ENCODE peak calls at places on chromosomes 2 and 18, in six cellular contexts. W, Z, U, T, I and K are unnamed samples.

GRCh38 chr2:101696272-101697123 is 1.0 kb upstream of the MAP4K4 start:
- DNase-seq in T (no peak), Z (no peak), I (no peak), U (peak), W (no peak), K (no peak)

GRCh38 chr2:203867561-203868200 is at the start of gene CTLA4:
- DNase-seq in T (no peak), W (no peak), I (no peak), Z (no peak), U (no peak), K (no peak)

GRCh38 chr2:181904022-181904632 is 12.6 kb downstream of the ITPRID2 start:
- DNase-seq in W (no peak), Z (no peak), I (no peak), T (no peak), U (no peak), K (peak)

GRCh38 chr18:48819276-48819675 is 131.5 kb downstream of the SMAD7 start:
- DNase-seq in W (no peak), U (no peak), I (no peak), T (peak), Z (no peak), K (no peak)

GRCh38 chr2:63581266-63581961 is 6.9 kb downstream of the WDPCP start:
- DNase-seq in T (no peak), I (no peak), U (no peak), W (no peak), Z (no peak), K (no peak)

GRCh38 chr18:35024965-35025364 is 16.2 kb upstream of the MAPRE2 start:
- DNase-seq in T (no peak), I (no peak), U (no peak), Z (no peak), W (no peak), K (no peak)

GRCh38 chr2:23757686-23758433 is 169.1 kb downstream of the ATAD2B start:
- DNase-seq in I (no peak), T (no peak), W (no peak), U (peak), Z (peak), K (no peak)

GRCh38 chr2:42673989-42674564 is 89.9 kb downstream of the OXER1 start:
- DNase-seq in I (no peak), U (no peak), Z (no peak), W (no peak), T (no peak), K (no peak)

GRCh38 chr2:128773641-128774319 is 455.1 kb upstream of the HS6ST1 start:
- DNase-seq in U (no peak), I (no peak), W (no peak), T (no peak), Z (no peak), K (no peak)

GRCh38 chr2:231648579-231649174 is 56.0 kb downstream of the TEX44 start:
- DNase-seq in Z (no peak), W (peak), U (peak), T (peak), I (peak), K (peak)

GRCh38 chr2:603869-604268 is 73.3 kb downstream of the TMEM18 start:
- DNase-seq in W (no peak), U (no peak), T (peak), Z (no peak), I (no peak), K (no peak)

GRCh38 chr2:150140777-150141176 is 346.7 kb downstream of the RND3 start:
- DNase-seq in U (no peak), Z (no peak), T (no peak), I (no peak), W (no peak), K (no peak)

GRCh38 chr2:225041210-225041870 is 928 bp downstream of the DOCK10 start:
- DNase-seq in Z (peak), T (peak), U (peak), I (peak), W (peak), K (peak)

GRCh38 chr2:177740718-177741117 is 331.9 kb downstream of the PDE11A start:
- DNase-seq in U (no peak), Z (no peak), W (no peak), I (no peak), T (no peak), K (no peak)

GRCh38 chr2:23092831-23093230 is 292.1 kb upstream of the KLHL29 start:
- DNase-seq in U (no peak), Z (peak), T (no peak), W (no peak), I (no peak), K (peak)

GRCh38 chr2:171531291-171531690 is 9.0 kb downstream of the CYBRD1 start:
- DNase-seq in W (no peak), Z (no peak), U (no peak), I (no peak), T (no peak), K (no peak)

GRCh38 chr2:217868911-217869334 is 133.9 kb downstream of the TNS1 start:
- DNase-seq in I (no peak), T (no peak), U (no peak), W (no peak), Z (no peak), K (no peak)

GRCh38 chr18:27583021-27583420 is 397.9 kb upstream of the CHST9 start:
- DNase-seq in I (no peak), W (no peak), U (no peak), Z (peak), T (no peak), K (no peak)

GRCh38 chr2:152950125-152950524 is 231.7 kb downstream of the ARL6IP6 start:
- DNase-seq in T (peak), W (no peak), Z (peak), U (peak), I (no peak), K (peak)

GRCh38 chr2:238370482-238371372 is 50.4 kb downstream of the TRAF3IP1 start:
- DNase-seq in I (peak), W (peak), Z (no peak), U (peak), T (peak), K (peak)

GRCh38 chr18:53305471-53305870 is 919.0 kb downstream of the MBD2 start:
- DNase-seq in T (no peak), W (no peak), I (no peak), Z (no peak), U (no peak), K (no peak)

GRCh38 chr2:237876056-237876439 is 16.6 kb downstream of the RAMP1 start:
- DNase-seq in U (no peak), I (no peak), W (no peak), Z (no peak), T (peak), K (no peak)

GRCh38 chr2:231133365-231134114 is 8.7 kb upstream of the HTR2B start:
- DNase-seq in T (no peak), Z (no peak), W (no peak), U (no peak), I (no peak), K (no peak)

GRCh38 chr2:227407601-227408089 is 19.9 kb upstream of the SCYGR1 start:
- DNase-seq in W (no peak), U (peak), Z (no peak), I (no peak), T (no peak), K (no peak)

GRCh38 chr18:64618390-64618789 is 469.5 kb upstream of the LINC00305 start:
- DNase-seq in Z (no peak), U (no peak), I (no peak), T (no peak), W (no peak), K (no peak)

GRCh38 chr2:43292851-43293743 is 66.7 kb upstream of the ZFP36L2 start:
- DNase-seq in U (no peak), T (no peak), W (no peak), I (no peak), Z (no peak), K (no peak)

GRCh38 chr2:181185948-181186347 is 205.5 kb downstream of the UBE2E3 start:
- DNase-seq in I (no peak), Z (no peak), T (no peak), U (no peak), W (no peak), K (no peak)

GRCh38 chr2:151841025-151841424 is 12.8 kb upstream of the ARL5A start:
- DNase-seq in W (no peak), I (no peak), T (no peak), U (no peak), Z (no peak), K (no peak)

GRCh38 chr2:42844901-42845685 is 52.7 kb upstream of the HAAO start:
- DNase-seq in T (peak), I (no peak), W (no peak), Z (no peak), U (no peak), K (no peak)

GRCh38 chr2:128258218-128258617 is 60.5 kb downstream of the HS6ST1 start:
- DNase-seq in W (no peak), U (no peak), I (no peak), Z (no peak), T (peak), K (no peak)

GRCh38 chr2:68905116-68905515 is 33.9 kb upstream of the BMP10 start:
- DNase-seq in I (no peak), T (no peak), U (no peak), Z (no peak), W (no peak), K (no peak)

GRCh38 chr2:210502997-210503621 is 26.6 kb upstream of the LANCL1 start:
- DNase-seq in Z (no peak), T (peak), I (peak), W (peak), U (peak), K (peak)

GRCh38 chr2:127196998-127197397 is 23.1 kb downstream of the CYP27C1 start:
- DNase-seq in U (no peak), I (no peak), T (no peak), W (no peak), Z (no peak), K (peak)

GRCh38 chr2:58521803-58522602 is 280.9 kb upstream of the FANCL start:
- DNase-seq in I (no peak), U (no peak), Z (no peak), T (peak), W (no peak), K (no peak)

GRCh38 chr18:35443847-35444246 is 53.9 kb downstream of the INO80C start:
- DNase-seq in W (no peak), I (no peak), T (no peak), Z (no peak), U (no peak), K (no peak)

GRCh38 chr18:634551-635045 is 22.9 kb upstream of the TYMS start:
- DNase-seq in T (no peak), Z (no peak), U (no peak), I (no peak), W (no peak), K (no peak)

GRCh38 chr18:2854871-2855270 is 8.1 kb downstream of the EMILIN2 start:
- DNase-seq in W (no peak), Z (no peak), I (no peak), U (no peak), T (no peak), K (no peak)

GRCh38 chr2:122980672-122981071 is 1044.4 kb upstream of the CNTNAP5 start:
- DNase-seq in I (no peak), Z (no peak), T (no peak), W (no peak), U (no peak), K (no peak)

GRCh38 chr18:23872701-23873550 is 141.6 kb upstream of the TTC39C start:
- DNase-seq in I (peak), U (peak), Z (no peak), W (no peak), T (peak), K (no peak)

GRCh38 chr2:196480653-196481322 is 158.7 kb upstream of the CCDC150 start:
- DNase-seq in U (no peak), T (no peak), I (no peak), W (no peak), Z (no peak), K (peak)
- TF ChIP-seq CTCF in U (no peak), T (no peak), I (no peak), W (no peak), Z (no peak), K (no peak)

DNA sequence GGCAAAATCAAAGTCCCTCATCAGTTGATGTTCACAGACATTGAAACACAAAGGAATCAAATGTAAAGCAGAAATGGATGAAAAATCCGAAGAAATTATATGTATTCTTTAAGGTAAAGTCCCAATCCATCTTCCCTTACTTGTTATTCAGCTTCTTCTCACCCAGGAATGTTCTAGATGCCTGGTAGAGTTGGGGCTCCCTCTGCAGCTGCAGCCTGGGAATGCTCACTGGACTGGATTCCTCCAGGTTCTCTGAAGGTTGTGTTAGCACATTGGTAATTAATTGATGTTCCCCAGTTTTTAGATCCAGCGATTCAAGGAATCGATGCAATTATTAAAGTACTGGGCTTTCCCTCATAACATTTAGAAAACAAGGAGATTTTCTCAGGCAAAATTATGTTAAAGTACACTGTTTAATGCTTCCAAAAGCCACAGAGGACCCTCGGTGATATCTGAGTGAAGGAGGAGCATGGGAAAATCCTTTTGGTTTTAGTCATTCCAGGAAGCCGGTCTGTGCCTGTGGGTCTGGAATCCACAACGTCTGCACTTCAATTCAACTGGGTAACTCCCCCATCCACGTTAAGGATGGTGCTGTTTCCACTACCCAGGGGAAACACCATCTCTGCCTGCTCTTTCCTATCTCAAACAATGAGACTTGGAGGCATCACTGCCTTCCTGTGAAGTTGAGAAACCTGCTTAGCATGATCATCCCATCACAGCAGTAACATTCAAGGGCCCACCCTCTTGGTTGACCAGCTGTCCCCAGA is 22.0 kb downstream of the NTSR2 start:
- DNase-seq in W (no peak), T (peak), U (no peak), I (no peak), Z (no peak), K (no peak)
- TF ChIP-seq CTCF in W (no peak), T (peak), U (no peak), I (no peak), Z (peak), K (no peak)

GRCh38 chr2:37415128-37415817 is 70.8 kb downstream of the QPCT start:
- DNase-seq in Z (no peak), I (no peak), W (no peak), T (peak), U (no peak), K (peak)
- TF ChIP-seq CTCF in Z (peak), I (no peak), W (peak), T (peak), U (no peak), K (no peak)

GRCh38 chr2:109128048-109128465 is 948 bp upstream of the SH3RF3 start:
- DNase-seq in Z (no peak), I (peak), W (peak), U (peak), T (peak), K (peak)
- TF ChIP-seq CTCF in Z (peak), I (peak), W (peak), U (peak), T (peak), K (peak)

GRCh38 chr2:85831735-85832134 is 57.1 kb downstream of the ST3GAL5 start:
- DNase-seq in U (no peak), I (no peak), W (no peak), Z (no peak), T (no peak), K (peak)

GRCh38 chr2:85830645-85831044 is 58.1 kb downstream of the ST3GAL5 start:
- DNase-seq in W (no peak), Z (no peak), T (no peak), U (no peak), I (no peak), K (peak)

GRCh38 chr2:85828725-85829124 is 60.1 kb downstream of the ST3GAL5 start:
- DNase-seq in I (no peak), W (no peak), U (no peak), T (no peak), Z (no peak), K (no peak)

GRCh38 chr2:85826990-85827878 is 61.6 kb downstream of the ST3GAL5 start:
- DNase-seq in W (peak), Z (no peak), U (peak), T (peak), I (peak), K (peak)

DNA sequence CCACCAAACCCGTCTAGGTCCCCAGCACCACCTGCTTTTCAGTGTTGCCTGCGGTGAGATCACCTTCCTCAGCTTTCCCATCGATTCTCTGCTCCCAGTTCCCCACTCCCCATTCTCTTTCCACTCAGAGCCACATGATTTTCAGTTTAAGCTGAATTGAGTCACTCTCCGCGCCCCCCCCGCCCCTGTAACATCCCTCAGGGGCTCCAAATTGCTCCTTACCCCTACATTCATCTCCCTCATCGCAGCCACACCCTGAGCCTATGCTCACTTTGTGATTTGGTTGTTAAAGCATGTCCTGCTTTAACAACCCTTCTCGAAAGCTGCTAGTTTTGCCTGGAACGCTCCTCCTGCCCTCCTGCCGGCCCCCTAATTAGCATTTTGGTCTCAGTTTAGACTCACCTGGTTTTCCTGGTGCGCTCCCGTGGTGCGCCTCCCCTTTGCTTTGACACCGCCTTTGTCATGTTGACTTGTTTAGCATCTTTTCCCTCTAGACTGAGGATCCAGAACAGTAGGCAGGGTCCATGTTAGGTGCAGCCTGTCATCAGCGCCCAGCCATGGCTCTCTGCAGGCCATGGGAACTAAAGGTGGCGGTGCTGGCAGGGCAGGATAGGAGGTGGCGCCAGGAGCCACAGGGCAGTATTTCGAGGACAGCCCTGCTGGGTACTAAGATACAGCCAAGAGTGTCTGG is 60.8 kb downstream of the ST3GAL5 start:
- DNase-seq in Z (no peak), W (no peak), U (no peak), T (peak), I (no peak), K (no peak)
- TF ChIP-seq CTCF in Z (no peak), W (no peak), U (no peak), T (no peak), I (no peak), K (no peak)

GRCh38 chr2:46337208-46337994 is 40.2 kb downstream of the EPAS1 start:
- DNase-seq in Z (no peak), U (no peak), T (no peak), I (no peak), W (no peak), K (no peak)
- TF ChIP-seq CTCF in Z (no peak), U (no peak), T (peak), I (no peak), W (no peak), K (no peak)